ENCODE peak calls at places on chromosomes 3 and 15, in six cellular contexts. One of them, this sample, is unnamed.

GRCh38 chr3:144059481-144059880 is 87.9 kb downstream of the DIPK2A start:
- DNase-seq in transverse colon: no peak
- DNase-seq in HCT116: no peak
- DNase-seq in endothelial cell of umbilical vein: no peak
- DNase-seq in upper lobe of left lung: no peak
- DNase-seq in K562: no peak
- DNase-seq in this sample: no peak

GRCh38 chr3:112814256-112814655 is 32.4 kb downstream of the CD200R1L start:
- DNase-seq in transverse colon: no peak
- DNase-seq in HCT116: peak
- DNase-seq in endothelial cell of umbilical vein: peak
- DNase-seq in upper lobe of left lung: no peak
- DNase-seq in K562: peak
- DNase-seq in this sample: no peak

GRCh38 chr3:124584552-124585391 is 145.5 kb upstream of the UMPS start:
- DNase-seq in transverse colon: peak
- DNase-seq in HCT116: peak
- DNase-seq in endothelial cell of umbilical vein: peak
- DNase-seq in upper lobe of left lung: peak
- DNase-seq in K562: peak
- DNase-seq in this sample: peak

GRCh38 chr3:44678480-44679116 is 30.1 kb downstream of the ZNF35 start:
- DNase-seq in transverse colon: no peak
- DNase-seq in HCT116: no peak
- DNase-seq in endothelial cell of umbilical vein: no peak
- DNase-seq in upper lobe of left lung: no peak
- DNase-seq in K562: no peak
- DNase-seq in this sample: no peak

GRCh38 chr15:92163641-92164040 is 230.0 kb upstream of the ST8SIA2 start:
- DNase-seq in transverse colon: no peak
- DNase-seq in HCT116: no peak
- DNase-seq in endothelial cell of umbilical vein: no peak
- DNase-seq in upper lobe of left lung: peak
- DNase-seq in K562: no peak
- DNase-seq in this sample: no peak

GRCh38 chr3:19173945-19174344 is 25.6 kb downstream of the KCNH8 start:
- DNase-seq in transverse colon: no peak
- DNase-seq in HCT116: no peak
- DNase-seq in endothelial cell of umbilical vein: no peak
- DNase-seq in upper lobe of left lung: no peak
- DNase-seq in K562: no peak
- DNase-seq in this sample: no peak

GRCh38 chr3:139548801-139549200 is 9.3 kb upstream of the RBP1 start:
- DNase-seq in transverse colon: no peak
- DNase-seq in HCT116: no peak
- DNase-seq in endothelial cell of umbilical vein: no peak
- DNase-seq in upper lobe of left lung: no peak
- DNase-seq in K562: no peak
- DNase-seq in this sample: no peak

GRCh38 chr3:131735121-131735520 is 232.3 kb upstream of the MRPL3 start:
- DNase-seq in transverse colon: no peak
- DNase-seq in HCT116: no peak
- DNase-seq in endothelial cell of umbilical vein: no peak
- DNase-seq in upper lobe of left lung: no peak
- DNase-seq in K562: no peak
- DNase-seq in this sample: no peak

GRCh38 chr3:32423534-32423933 is 31.9 kb downstream of the CMTM7 start:
- DNase-seq in transverse colon: no peak
- DNase-seq in HCT116: no peak
- DNase-seq in endothelial cell of umbilical vein: no peak
- DNase-seq in upper lobe of left lung: no peak
- DNase-seq in K562: no peak
- DNase-seq in this sample: no peak

GRCh38 chr3:132854856-132855535 is 132.8 kb upstream of the NPHP3 start:
- DNase-seq in transverse colon: no peak
- DNase-seq in HCT116: no peak
- DNase-seq in endothelial cell of umbilical vein: no peak
- DNase-seq in upper lobe of left lung: no peak
- DNase-seq in K562: no peak
- DNase-seq in this sample: no peak

GRCh38 chr15:90336705-90337141 is 15.4 kb upstream of the ZNF774 start:
- DNase-seq in transverse colon: no peak
- DNase-seq in HCT116: no peak
- DNase-seq in endothelial cell of umbilical vein: no peak
- DNase-seq in upper lobe of left lung: no peak
- DNase-seq in K562: no peak
- DNase-seq in this sample: no peak

GRCh38 chr3:129195731-129196256 is 12.1 kb upstream of the CNBP start:
- DNase-seq in transverse colon: peak
- DNase-seq in HCT116: no peak
- DNase-seq in endothelial cell of umbilical vein: peak
- DNase-seq in upper lobe of left lung: no peak
- DNase-seq in K562: peak
- DNase-seq in this sample: peak

GRCh38 chr3:163936557-163936956 is 1141.7 kb downstream of the SI start:
- DNase-seq in transverse colon: no peak
- DNase-seq in HCT116: no peak
- DNase-seq in endothelial cell of umbilical vein: no peak
- DNase-seq in upper lobe of left lung: no peak
- DNase-seq in K562: no peak
- DNase-seq in this sample: no peak

GRCh38 chr15:56076651-56077050 is 83.2 kb upstream of the NEDD4 start:
- DNase-seq in transverse colon: no peak
- DNase-seq in HCT116: no peak
- DNase-seq in endothelial cell of umbilical vein: no peak
- DNase-seq in upper lobe of left lung: no peak
- DNase-seq in K562: no peak
- DNase-seq in this sample: no peak

GRCh38 chr3:188152660-188153497 is 1.1 kb upstream of the LPP start:
- DNase-seq in transverse colon: peak
- DNase-seq in HCT116: no peak
- DNase-seq in endothelial cell of umbilical vein: no peak
- DNase-seq in upper lobe of left lung: peak
- DNase-seq in K562: no peak
- DNase-seq in this sample: peak

GRCh38 chr3:80233576-80233975 is 465.8 kb upstream of the ROBO1 start:
- DNase-seq in transverse colon: no peak
- DNase-seq in HCT116: no peak
- DNase-seq in endothelial cell of umbilical vein: no peak
- DNase-seq in upper lobe of left lung: no peak
- DNase-seq in K562: no peak
- DNase-seq in this sample: no peak

GRCh38 chr3:124860599-124860998 is 26.6 kb downstream of the ITGB5 start:
- DNase-seq in transverse colon: peak
- DNase-seq in HCT116: peak
- DNase-seq in endothelial cell of umbilical vein: peak
- DNase-seq in upper lobe of left lung: no peak
- DNase-seq in K562: no peak
- DNase-seq in this sample: peak

GRCh38 chr15:51129513-51130197 is 34.9 kb upstream of the TNFAIP8L3 start:
- DNase-seq in transverse colon: peak
- DNase-seq in HCT116: no peak
- DNase-seq in endothelial cell of umbilical vein: no peak
- DNase-seq in upper lobe of left lung: no peak
- DNase-seq in K562: no peak
- DNase-seq in this sample: no peak

GRCh38 chr3:183131735-183132134 is 30.8 kb downstream of the LAMP3 start:
- DNase-seq in transverse colon: no peak
- DNase-seq in HCT116: no peak
- DNase-seq in endothelial cell of umbilical vein: peak
- DNase-seq in upper lobe of left lung: no peak
- DNase-seq in K562: no peak
- DNase-seq in this sample: no peak

GRCh38 chr15:38696120-38696727 is 131.6 kb upstream of the RASGRP1 start:
- DNase-seq in transverse colon: peak
- DNase-seq in HCT116: no peak
- DNase-seq in endothelial cell of umbilical vein: no peak
- DNase-seq in upper lobe of left lung: no peak
- DNase-seq in K562: peak
- DNase-seq in this sample: no peak

GRCh38 chr15:41621200-41622193 is 38.7 kb upstream of the MGA start:
- DNase-seq in transverse colon: peak
- DNase-seq in HCT116: no peak
- DNase-seq in endothelial cell of umbilical vein: peak
- DNase-seq in upper lobe of left lung: peak
- DNase-seq in K562: no peak
- DNase-seq in this sample: peak

DNA sequence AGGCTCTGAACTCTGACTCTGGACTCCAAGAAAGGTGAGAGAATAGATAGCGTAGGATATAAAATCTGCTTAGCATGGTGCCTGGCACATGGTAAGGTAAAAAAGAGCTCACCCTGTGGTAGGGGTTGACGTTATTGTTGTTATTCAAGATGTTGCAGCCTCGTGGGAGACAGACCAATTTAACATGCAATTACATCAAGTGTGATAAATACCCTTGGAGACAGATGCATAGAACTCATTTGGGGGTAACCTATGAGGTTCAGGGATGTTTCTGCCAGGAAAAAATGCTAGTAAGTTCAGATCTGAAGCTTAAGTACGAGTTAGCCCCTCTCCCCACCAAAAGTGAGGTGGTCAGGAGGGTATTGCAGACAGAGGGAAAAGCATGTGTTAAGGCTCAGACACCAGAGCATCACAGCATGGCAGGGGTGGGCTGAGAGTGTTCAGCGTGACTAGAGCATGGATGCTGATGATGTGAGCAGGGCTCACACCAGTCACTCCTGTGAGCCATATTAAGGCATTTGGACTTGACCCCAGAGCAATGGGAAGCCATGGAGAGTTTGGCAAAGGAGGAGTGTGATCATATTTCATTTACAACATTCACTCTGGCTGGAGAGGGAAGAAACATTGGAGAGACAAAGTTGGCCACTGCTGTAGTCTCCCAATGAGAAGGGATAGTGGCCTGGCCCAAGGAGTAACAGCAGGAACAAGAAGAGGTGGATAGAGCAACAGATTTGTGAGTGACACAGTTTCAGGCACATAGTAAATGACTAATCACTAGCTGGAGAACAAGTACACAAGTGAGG is 181.0 kb downstream of the UACA start:
- DNase-seq in transverse colon: no peak
- DNase-seq in HCT116: no peak
- DNase-seq in endothelial cell of umbilical vein: no peak
- DNase-seq in upper lobe of left lung: no peak
- DNase-seq in K562: no peak
- DNase-seq in this sample: no peak
- H3K27ac ChIP-seq in transverse colon: no peak
- H3K27ac ChIP-seq in HCT116: no peak
- H3K27ac ChIP-seq in endothelial cell of umbilical vein: no peak
- H3K27ac ChIP-seq in upper lobe of left lung: no peak
- H3K27ac ChIP-seq in K562: no peak
- H3K27ac ChIP-seq in this sample: no peak

DNA sequence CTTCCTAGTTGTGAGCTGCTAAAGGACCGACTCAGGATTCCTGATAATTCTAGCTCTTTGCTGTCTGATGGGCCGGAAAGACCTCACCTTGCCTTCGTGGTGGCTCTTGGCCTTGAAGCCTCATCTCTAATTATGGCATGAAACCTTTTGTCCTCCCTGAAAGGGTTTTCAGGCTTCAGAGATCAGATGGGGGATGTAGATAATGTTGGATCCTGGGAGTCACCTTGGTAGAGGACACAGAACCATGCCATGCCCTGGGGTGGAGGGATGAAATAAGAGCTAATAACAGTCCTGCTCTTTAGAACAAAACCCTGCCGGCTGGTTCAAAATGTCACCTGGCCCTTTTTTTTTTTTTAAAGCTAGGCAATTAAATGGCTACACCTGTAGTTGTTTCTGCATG is 50.8 kb upstream of the SYN2 start:
- DNase-seq in transverse colon: no peak
- DNase-seq in HCT116: no peak
- DNase-seq in endothelial cell of umbilical vein: no peak
- DNase-seq in upper lobe of left lung: no peak
- DNase-seq in K562: no peak
- DNase-seq in this sample: no peak
- TF ChIP-seq POLR2AphosphoS5 in transverse colon: no peak
- TF ChIP-seq POLR2AphosphoS5 in HCT116: no peak
- TF ChIP-seq POLR2AphosphoS5 in endothelial cell of umbilical vein: no peak
- TF ChIP-seq POLR2AphosphoS5 in upper lobe of left lung: no peak
- TF ChIP-seq POLR2AphosphoS5 in K562: no peak
- TF ChIP-seq POLR2AphosphoS5 in this sample: no peak

DNA sequence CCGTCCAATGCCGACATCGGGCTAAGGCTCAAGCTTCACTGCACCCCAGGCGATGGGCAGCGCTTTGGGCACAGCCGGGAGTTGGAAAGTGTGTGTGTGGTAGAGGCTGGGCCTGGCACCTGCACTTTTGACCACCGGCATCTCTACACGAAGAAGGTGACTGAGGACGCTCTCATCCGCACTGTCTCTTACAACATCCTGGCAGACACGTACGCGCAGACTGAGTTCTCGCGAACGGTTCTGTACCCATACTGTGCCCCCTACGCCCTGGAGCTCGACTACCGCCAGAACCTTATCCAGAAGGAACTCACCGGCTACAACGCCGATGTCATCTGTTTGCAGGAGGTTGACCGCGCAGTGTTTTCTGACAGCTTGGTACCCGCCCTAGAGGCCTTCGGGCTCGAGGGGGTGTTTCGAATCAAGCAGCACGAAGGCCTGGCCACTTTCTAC is 1.0 kb downstream of the PDE12 start:
- DNase-seq in transverse colon: peak
- DNase-seq in HCT116: no peak
- DNase-seq in endothelial cell of umbilical vein: peak
- DNase-seq in upper lobe of left lung: no peak
- DNase-seq in K562: peak
- DNase-seq in this sample: no peak
- TF ChIP-seq POLR2A in transverse colon: peak
- TF ChIP-seq POLR2A in HCT116: no peak
- TF ChIP-seq POLR2A in endothelial cell of umbilical vein: peak
- TF ChIP-seq POLR2A in upper lobe of left lung: no peak
- TF ChIP-seq POLR2A in K562: no peak
- TF ChIP-seq POLR2A in this sample: no peak

GRCh38 chr3:11186771-11187170 is 32.5 kb downstream of the HRH1 start:
- DNase-seq in transverse colon: no peak
- DNase-seq in HCT116: no peak
- DNase-seq in endothelial cell of umbilical vein: no peak
- DNase-seq in upper lobe of left lung: no peak
- DNase-seq in K562: no peak
- DNase-seq in this sample: no peak

GRCh38 chr3:11187678-11188077 is 33.4 kb downstream of the HRH1 start:
- DNase-seq in transverse colon: no peak
- DNase-seq in HCT116: no peak
- DNase-seq in endothelial cell of umbilical vein: no peak
- DNase-seq in upper lobe of left lung: no peak
- DNase-seq in K562: no peak
- DNase-seq in this sample: no peak

GRCh38 chr3:11186318-11186692 is 32.0 kb downstream of the HRH1 start:
- DNase-seq in transverse colon: no peak
- DNase-seq in HCT116: no peak
- DNase-seq in endothelial cell of umbilical vein: no peak
- DNase-seq in upper lobe of left lung: no peak
- DNase-seq in K562: no peak
- DNase-seq in this sample: no peak

GRCh38 chr3:11185564-11186317 is 31.4 kb downstream of the HRH1 start:
- DNase-seq in transverse colon: peak
- DNase-seq in HCT116: peak
- DNase-seq in endothelial cell of umbilical vein: peak
- DNase-seq in upper lobe of left lung: no peak
- DNase-seq in K562: no peak
- DNase-seq in this sample: peak

GRCh38 chr3:11188231-11188630 is 33.9 kb downstream of the HRH1 start:
- DNase-seq in transverse colon: no peak
- DNase-seq in HCT116: no peak
- DNase-seq in endothelial cell of umbilical vein: no peak
- DNase-seq in upper lobe of left lung: no peak
- DNase-seq in K562: no peak
- DNase-seq in this sample: no peak
- H3K27ac ChIP-seq in transverse colon: no peak
- H3K27ac ChIP-seq in HCT116: no peak
- H3K27ac ChIP-seq in endothelial cell of umbilical vein: no peak
- H3K27ac ChIP-seq in upper lobe of left lung: no peak
- H3K27ac ChIP-seq in K562: no peak
- H3K27ac ChIP-seq in this sample: no peak

GRCh38 chr3:67654832-67655152 is 380 bp upstream of the SUCLG2 start:
- DNase-seq in transverse colon: no peak
- DNase-seq in HCT116: no peak
- DNase-seq in endothelial cell of umbilical vein: no peak
- DNase-seq in upper lobe of left lung: no peak
- DNase-seq in K562: no peak
- DNase-seq in this sample: peak
- TF ChIP-seq POLR2AphosphoS5 in transverse colon: no peak
- TF ChIP-seq POLR2AphosphoS5 in HCT116: no peak
- TF ChIP-seq POLR2AphosphoS5 in endothelial cell of umbilical vein: no peak
- TF ChIP-seq POLR2AphosphoS5 in upper lobe of left lung: no peak
- TF ChIP-seq POLR2AphosphoS5 in K562: no peak
- TF ChIP-seq POLR2AphosphoS5 in this sample: no peak